ENCODE peak calls at places on chromosomes 13 and 19, in six cellular contexts. T is naive thymus-derived CD8-positive, alpha-beta T cell; C is left cardiac atrium; N is stimulated activated naive CD4-positive, alpha-beta T cell; W is progenitor cell of endocrine pancreas; M is stimulated activated CD4-positive, alpha-beta T cell treated with anti-CD3 and anti-CD28 coated beads, Interleukin-4, amount 100 ng/mL, for 48 hours. D is an unnamed sample.

GRCh38 chr13:114011226-114011625 is 37.4 kb upstream of the C13orf46 start:
- DNase-seq in T (no peak), C (peak; percentile 12), N (no peak), W (no peak), M (no peak), D (no peak)

GRCh38 chr19:29887498-29887897 is 54.5 kb upstream of the URI1 start:
- DNase-seq in T (no peak), C (no peak), N (no peak), W (no peak), M (no peak), D (no peak)

GRCh38 chr19:43380771-43381386 is 27.4 kb downstream of the CD177 start:
- DNase-seq in T (no peak), C (no peak), N (no peak), W (no peak), M (no peak), D (no peak)

GRCh38 chr13:64429691-64430090 is 2800.4 kb downstream of the PCDH9 start:
- DNase-seq in T (no peak), C (no peak), N (no peak), W (no peak), M (no peak), D (no peak)

GRCh38 chr13:101157261-101157660 is 259.0 kb downstream of the NALCN start:
- DNase-seq in T (no peak), C (no peak), N (no peak), W (no peak), M (no peak), D (no peak)

GRCh38 chr13:95723428-95723827 is 46.5 kb downstream of the DNAJC3 start:
- DNase-seq in T (no peak), C (no peak), N (no peak), W (no peak), M (no peak), D (no peak)

GRCh38 chr13:99909097-99909835 is 62.3 kb downstream of the ZIC5 start:
- DNase-seq in T (no peak), C (no peak), N (no peak), W (no peak), M (no peak), D (no peak)

GRCh38 chr19:13689050-13689449 is 75.3 kb upstream of the MRI1 start:
- DNase-seq in T (no peak), C (no peak), N (no peak), W (no peak), M (peak; percentile 1), D (no peak)

D was measured in left colon.